ENCODE peak calls at places on chromosome 21, in seven cellular contexts. D is activated gamma-delta T cell treated with Interleukin-2 at 50 U/mL for 16 hours, M is T-helper 9 cell, O is MV-4-11, E is psoas muscle, S is IMR-90, K is cardiac septum. U is an unnamed sample.

GRCh38 chr21:39645331-39645730 is 32.6 kb downstream of the B3GALT5 start:
- DNase-seq in O (no peak), M (no peak), E (no peak), K (no peak), S (no peak), D (no peak), U (no peak)

GRCh38 chr21:45140346-45140940 is 66.1 kb downstream of the ADARB1 start:
- DNase-seq in D (peak; percentile 55), K (peak; percentile 82), M (peak; percentile 31), S (peak; percentile 95), O (peak; percentile 92), E (peak; percentile 87), U (peak; percentile 79)

GRCh38 chr21:38241029-38241740 is 15.6 kb upstream of the KCNJ15 start:
- DNase-seq in K (no peak), M (no peak), D (no peak), E (no peak), S (no peak), O (no peak), U (no peak)

GRCh38 chr21:36135391-36136094 is 664 bp downstream of the CBR3 start:
- DNase-seq in M (peak; percentile 36), S (peak; percentile 83), D (peak; percentile 38), K (peak; percentile 79), E (peak; percentile 88), O (peak; percentile 88), U (no peak)

GRCh38 chr21:45974073-45975016 is 7.2 kb upstream of the COL6A1 start:
- DNase-seq in M (no peak), O (peak; percentile 3), S (peak; percentile 82), D (no peak), E (peak; percentile 80), K (peak; percentile 82), U (peak; percentile 77)

GRCh38 chr21:16838330-16838729 is 674.5 kb upstream of the CXADR start:
- DNase-seq in M (no peak), D (no peak), O (no peak), S (no peak), K (no peak), E (no peak), U (no peak)

GRCh38 chr21:34724857-34725195 is 56.0 kb downstream of the CLIC6 start:
- DNase-seq in E (no peak), D (no peak), O (no peak), S (no peak), M (no peak), K (no peak), U (no peak)

GRCh38 chr21:38831526-38832467 is 26.1 kb downstream of the ETS2 start:
- DNase-seq in M (no peak), O (peak; percentile 99), K (peak; percentile 82), D (no peak), E (no peak), S (peak; percentile 98), U (no peak)

GRCh38 chr21:45910155-45910547 is 71.4 kb upstream of the COL6A1 start:
- DNase-seq in M (no peak), S (no peak), K (no peak), E (peak; percentile 19), D (no peak), O (no peak), U (no peak)

GRCh38 chr21:36630485-36631206 is 68.3 kb upstream of the SIM2 start:
- DNase-seq in E (no peak), D (peak; percentile 56), M (peak; percentile 54), S (peak; percentile 22), O (peak; percentile 5), K (no peak), U (no peak)

GRCh38 chr21:25297117-25297516 is 310.2 kb downstream of the MRPL39 start:
- DNase-seq in S (no peak), D (no peak), E (no peak), O (no peak), M (no peak), K (no peak), U (no peak)

GRCh38 chr21:34522284-34522683 is 10.3 kb upstream of the KCNE1 start:
- DNase-seq in D (no peak), M (no peak), S (no peak), O (no peak), K (no peak), E (no peak), U (no peak)

GRCh38 chr21:29196021-29196663 is 65.7 kb downstream of the MAP3K7CL start:
- DNase-seq in D (peak; percentile 7), M (peak; percentile 23), K (peak; percentile 86), O (peak; percentile 96), S (peak; percentile 97), E (no peak), U (no peak)

GRCh38 chr21:35113064-35113463 is 64.0 kb upstream of the RUNX1 start:
- DNase-seq in O (peak; percentile 13), M (no peak), D (no peak), K (no peak), S (peak; percentile 89), E (no peak), U (no peak)

GRCh38 chr21:34593954-34594531 is 20.9 kb downstream of the RCAN1 start:
- DNase-seq in M (no peak), E (no peak), S (no peak), D (no peak), K (no peak), O (no peak), U (no peak)

GRCh38 chr21:34795152-34796141 is 126.7 kb downstream of the CLIC6 start:
- DNase-seq in D (no peak), K (no peak), S (peak; percentile 77), M (no peak), O (no peak), E (peak; percentile 62), U (no peak)

U was measured in type B pancreatic cell.